ENCODE peak calls at places on chromosomes 13 and 19, in nine cellular contexts. One of them, this sample, is unnamed.

GRCh38 chr13:100532090-100532766 is 56.4 kb downstream of the GGACT start:
- DNase-seq in hepatocyte: no peak
- DNase-seq in left ventricle myocardium inferior: no peak
- DNase-seq in CD8-positive, alpha-beta T cell: no peak
- DNase-seq in testis: no peak
- DNase-seq in lower lobe of right lung: no peak
- DNase-seq in prostate gland: no peak
- DNase-seq in breast epithelium: no peak
- DNase-seq in thoracic aorta: no peak
- DNase-seq in this sample: no peak

GRCh38 chr13:112688560-112689497 is 1.0 kb upstream of the ATP11A start:
- DNase-seq in hepatocyte: no peak
- DNase-seq in left ventricle myocardium inferior: no peak
- DNase-seq in CD8-positive, alpha-beta T cell: peak
- DNase-seq in testis: peak
- DNase-seq in lower lobe of right lung: peak
- DNase-seq in prostate gland: no peak
- DNase-seq in breast epithelium: no peak
- DNase-seq in thoracic aorta: no peak
- DNase-seq in this sample: no peak

GRCh38 chr19:41226053-41226873 is 7.2 kb downstream of the AXL start:
- DNase-seq in hepatocyte: peak
- DNase-seq in left ventricle myocardium inferior: peak
- DNase-seq in CD8-positive, alpha-beta T cell: no peak
- DNase-seq in testis: peak
- DNase-seq in lower lobe of right lung: peak
- DNase-seq in prostate gland: peak
- DNase-seq in breast epithelium: peak
- DNase-seq in thoracic aorta: peak
- DNase-seq in this sample: peak

GRCh38 chr19:17294051-17294891 is 9.0 kb downstream of the ABHD8 start:
- DNase-seq in hepatocyte: no peak
- DNase-seq in left ventricle myocardium inferior: no peak
- DNase-seq in CD8-positive, alpha-beta T cell: peak
- DNase-seq in testis: peak
- DNase-seq in lower lobe of right lung: peak
- DNase-seq in prostate gland: no peak
- DNase-seq in breast epithelium: no peak
- DNase-seq in thoracic aorta: no peak
- DNase-seq in this sample: no peak

GRCh38 chr13:77310161-77310560 is 16.7 kb downstream of the MYCBP2 start:
- DNase-seq in hepatocyte: no peak
- DNase-seq in left ventricle myocardium inferior: no peak
- DNase-seq in CD8-positive, alpha-beta T cell: no peak
- DNase-seq in testis: no peak
- DNase-seq in lower lobe of right lung: no peak
- DNase-seq in prostate gland: no peak
- DNase-seq in breast epithelium: no peak
- DNase-seq in thoracic aorta: no peak
- DNase-seq in this sample: no peak

GRCh38 chr13:25375727-25376358 is 4.1 kb downstream of the ATP8A2 start:
- DNase-seq in hepatocyte: peak
- DNase-seq in left ventricle myocardium inferior: no peak
- DNase-seq in CD8-positive, alpha-beta T cell: peak
- DNase-seq in testis: peak
- DNase-seq in lower lobe of right lung: no peak
- DNase-seq in prostate gland: peak
- DNase-seq in breast epithelium: no peak
- DNase-seq in thoracic aorta: no peak
- DNase-seq in this sample: peak

GRCh38 chr19:43675906-43676305 is 5.9 kb upstream of the PLAUR start:
- DNase-seq in hepatocyte: no peak
- DNase-seq in left ventricle myocardium inferior: no peak
- DNase-seq in CD8-positive, alpha-beta T cell: no peak
- DNase-seq in testis: no peak
- DNase-seq in lower lobe of right lung: no peak
- DNase-seq in prostate gland: no peak
- DNase-seq in breast epithelium: no peak
- DNase-seq in thoracic aorta: no peak
- DNase-seq in this sample: no peak

GRCh38 chr13:91620670-91621141 is 222.3 kb downstream of the GPC5 start:
- DNase-seq in hepatocyte: no peak
- DNase-seq in left ventricle myocardium inferior: no peak
- DNase-seq in CD8-positive, alpha-beta T cell: no peak
- DNase-seq in testis: no peak
- DNase-seq in lower lobe of right lung: no peak
- DNase-seq in prostate gland: no peak
- DNase-seq in breast epithelium: no peak
- DNase-seq in thoracic aorta: no peak
- DNase-seq in this sample: no peak

GRCh38 chr19:15508035-15508710 is at the start of gene CYP4F22:
- DNase-seq in hepatocyte: no peak
- DNase-seq in left ventricle myocardium inferior: no peak
- DNase-seq in CD8-positive, alpha-beta T cell: no peak
- DNase-seq in testis: no peak
- DNase-seq in lower lobe of right lung: no peak
- DNase-seq in prostate gland: no peak
- DNase-seq in breast epithelium: no peak
- DNase-seq in thoracic aorta: no peak
- DNase-seq in this sample: no peak

GRCh38 chr13:71079638-71080037 is 787.4 kb downstream of the DACH1 start:
- DNase-seq in hepatocyte: no peak
- DNase-seq in left ventricle myocardium inferior: no peak
- DNase-seq in CD8-positive, alpha-beta T cell: no peak
- DNase-seq in testis: no peak
- DNase-seq in lower lobe of right lung: no peak
- DNase-seq in prostate gland: no peak
- DNase-seq in breast epithelium: no peak
- DNase-seq in thoracic aorta: no peak
- DNase-seq in this sample: no peak

GRCh38 chr19:33064117-33064777 is 441 bp downstream of the RHPN2 start:
- DNase-seq in hepatocyte: peak
- DNase-seq in left ventricle myocardium inferior: no peak
- DNase-seq in CD8-positive, alpha-beta T cell: no peak
- DNase-seq in testis: no peak
- DNase-seq in lower lobe of right lung: peak
- DNase-seq in prostate gland: peak
- DNase-seq in breast epithelium: no peak
- DNase-seq in thoracic aorta: no peak
- DNase-seq in this sample: no peak

GRCh38 chr19:42216653-42217521 is 590 bp downstream of the DEDD2 start:
- DNase-seq in hepatocyte: peak
- DNase-seq in left ventricle myocardium inferior: peak
- DNase-seq in CD8-positive, alpha-beta T cell: no peak
- DNase-seq in testis: peak
- DNase-seq in lower lobe of right lung: peak
- DNase-seq in prostate gland: no peak
- DNase-seq in breast epithelium: peak
- DNase-seq in thoracic aorta: no peak
- DNase-seq in this sample: no peak

GRCh38 chr13:110950819-110951570 is 36.1 kb upstream of the ANKRD10 start:
- DNase-seq in hepatocyte: no peak
- DNase-seq in left ventricle myocardium inferior: no peak
- DNase-seq in CD8-positive, alpha-beta T cell: no peak
- DNase-seq in testis: no peak
- DNase-seq in lower lobe of right lung: no peak
- DNase-seq in prostate gland: no peak
- DNase-seq in breast epithelium: no peak
- DNase-seq in thoracic aorta: no peak
- DNase-seq in this sample: no peak

DNA sequence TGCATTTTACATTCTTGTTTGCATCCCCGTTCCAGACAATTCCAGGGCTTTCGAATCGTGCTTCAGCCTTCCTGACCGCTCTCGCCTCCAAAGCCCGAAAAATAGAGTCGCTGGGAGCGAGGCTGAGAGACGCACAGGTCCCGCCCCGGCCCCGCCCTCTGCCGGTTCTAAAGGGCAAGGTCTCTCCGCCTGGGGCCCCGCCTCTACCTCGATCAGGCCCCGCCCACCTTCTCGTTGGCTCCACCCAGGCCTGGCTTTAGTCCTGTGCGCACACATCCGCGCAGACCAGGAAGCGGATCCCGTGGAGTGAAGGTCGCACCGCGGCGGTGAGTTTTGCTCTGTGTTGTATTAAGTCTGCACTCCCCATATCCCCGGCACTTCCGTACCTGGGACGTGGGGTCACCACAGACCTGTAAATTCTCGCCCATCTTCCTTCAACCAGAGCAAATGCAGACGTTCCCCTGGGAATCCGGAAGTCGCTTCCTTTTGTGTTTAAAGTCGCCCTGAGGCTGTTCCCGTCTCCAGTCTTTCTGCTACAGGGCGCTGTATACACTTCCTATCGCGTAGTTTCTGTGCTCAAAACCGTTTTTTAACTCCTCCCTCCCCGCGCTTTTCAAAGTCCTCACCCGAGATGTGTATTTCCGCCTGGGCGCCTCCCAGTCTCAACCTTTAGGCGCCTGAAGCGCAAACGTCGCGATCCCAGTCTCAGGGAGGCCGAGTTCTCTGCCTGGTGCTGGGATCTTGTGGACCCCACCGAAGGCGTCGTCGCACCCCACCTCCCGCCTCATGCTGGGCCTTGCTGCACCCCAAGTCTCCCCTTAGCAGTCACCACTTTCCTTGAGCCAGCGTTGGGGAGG is at the start of gene ZNF701:
- DNase-seq in hepatocyte: peak
- DNase-seq in left ventricle myocardium inferior: peak
- DNase-seq in CD8-positive, alpha-beta T cell: peak
- DNase-seq in testis: peak
- DNase-seq in lower lobe of right lung: peak
- DNase-seq in prostate gland: peak
- DNase-seq in breast epithelium: peak
- DNase-seq in thoracic aorta: peak
- DNase-seq in this sample: peak
- TF ChIP-seq CTCF in hepatocyte: no peak
- TF ChIP-seq CTCF in left ventricle myocardium inferior: peak
- TF ChIP-seq CTCF in CD8-positive, alpha-beta T cell: peak
- TF ChIP-seq CTCF in testis: peak
- TF ChIP-seq CTCF in lower lobe of right lung: peak
- TF ChIP-seq CTCF in prostate gland: peak
- TF ChIP-seq CTCF in breast epithelium: peak
- TF ChIP-seq CTCF in thoracic aorta: peak
- TF ChIP-seq CTCF in this sample: peak

GRCh38 chr13:94607056-94607455 is 5.4 kb downstream of the GPR180 start:
- DNase-seq in hepatocyte: no peak
- DNase-seq in left ventricle myocardium inferior: no peak
- DNase-seq in CD8-positive, alpha-beta T cell: no peak
- DNase-seq in testis: no peak
- DNase-seq in lower lobe of right lung: no peak
- DNase-seq in prostate gland: no peak
- DNase-seq in breast epithelium: no peak
- DNase-seq in thoracic aorta: no peak
- DNase-seq in this sample: no peak

GRCh38 chr13:94601446-94602431 is at the start of gene GPR180:
- DNase-seq in hepatocyte: peak
- DNase-seq in left ventricle myocardium inferior: peak
- DNase-seq in CD8-positive, alpha-beta T cell: peak
- DNase-seq in testis: peak
- DNase-seq in lower lobe of right lung: peak
- DNase-seq in prostate gland: peak
- DNase-seq in breast epithelium: peak
- DNase-seq in thoracic aorta: peak
- DNase-seq in this sample: peak

GRCh38 chr13:94598281-94598680 is 2.3 kb upstream of the TGDS start:
- DNase-seq in hepatocyte: no peak
- DNase-seq in left ventricle myocardium inferior: no peak
- DNase-seq in CD8-positive, alpha-beta T cell: no peak
- DNase-seq in testis: no peak
- DNase-seq in lower lobe of right lung: no peak
- DNase-seq in prostate gland: no peak
- DNase-seq in breast epithelium: no peak
- DNase-seq in thoracic aorta: no peak
- DNase-seq in this sample: no peak

GRCh38 chr13:94599877-94600276 is 1.8 kb upstream of the GPR180 start:
- DNase-seq in hepatocyte: no peak
- DNase-seq in left ventricle myocardium inferior: no peak
- DNase-seq in CD8-positive, alpha-beta T cell: no peak
- DNase-seq in testis: peak
- DNase-seq in lower lobe of right lung: no peak
- DNase-seq in prostate gland: no peak
- DNase-seq in breast epithelium: no peak
- DNase-seq in thoracic aorta: no peak
- DNase-seq in this sample: no peak

GRCh38 chr13:94602467-94602866 is 810 bp downstream of the GPR180 start:
- DNase-seq in hepatocyte: no peak
- DNase-seq in left ventricle myocardium inferior: no peak
- DNase-seq in CD8-positive, alpha-beta T cell: no peak
- DNase-seq in testis: no peak
- DNase-seq in lower lobe of right lung: no peak
- DNase-seq in prostate gland: no peak
- DNase-seq in breast epithelium: no peak
- DNase-seq in thoracic aorta: no peak
- DNase-seq in this sample: no peak
- H3K4me3 ChIP-seq in hepatocyte: peak
- H3K4me3 ChIP-seq in left ventricle myocardium inferior: peak
- H3K4me3 ChIP-seq in CD8-positive, alpha-beta T cell: peak
- H3K4me3 ChIP-seq in testis: peak
- H3K4me3 ChIP-seq in lower lobe of right lung: peak
- H3K4me3 ChIP-seq in prostate gland: peak
- H3K4me3 ChIP-seq in breast epithelium: peak
- H3K4me3 ChIP-seq in thoracic aorta: peak
- H3K4me3 ChIP-seq in this sample: peak

DNA sequence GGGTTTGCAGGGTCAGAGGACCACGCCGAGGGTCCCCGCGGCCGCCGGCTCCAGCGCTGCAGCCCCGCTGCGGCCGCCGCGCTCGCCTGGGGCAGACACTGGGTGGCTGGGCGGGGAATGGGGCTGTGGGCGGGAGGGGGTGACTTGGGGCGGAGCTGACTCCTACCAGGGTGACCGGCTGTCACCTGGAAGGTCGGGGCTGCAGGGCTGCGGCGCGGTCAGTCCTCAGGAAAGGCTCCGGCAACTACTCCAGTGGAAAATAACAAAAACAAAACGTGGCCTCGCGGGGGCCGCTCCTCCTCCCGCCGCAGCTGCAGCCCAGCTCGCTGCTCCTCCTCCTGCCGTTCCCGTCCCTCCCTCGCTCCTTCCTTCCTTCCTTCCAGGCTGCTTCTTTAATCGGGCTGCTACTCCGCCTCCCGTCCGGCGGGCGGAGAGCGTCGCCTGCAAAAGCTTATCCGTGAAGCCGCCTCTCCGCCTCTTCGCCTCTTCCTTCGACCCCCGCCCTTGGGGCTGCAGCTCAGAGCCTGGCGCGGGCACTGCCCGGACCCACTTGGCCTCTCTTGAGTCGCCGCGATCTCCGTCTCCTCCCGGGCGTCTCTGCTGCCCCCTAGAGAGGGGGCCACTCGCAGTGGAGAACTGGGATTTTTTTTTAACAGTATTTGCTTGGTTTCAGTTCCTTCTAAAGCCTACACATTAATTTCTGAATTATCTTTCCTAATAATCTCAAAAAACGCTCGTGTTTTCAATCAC is at the start of gene TBC1D4:
- DNase-seq in hepatocyte: peak
- DNase-seq in left ventricle myocardium inferior: peak
- DNase-seq in CD8-positive, alpha-beta T cell: peak
- DNase-seq in testis: peak
- DNase-seq in lower lobe of right lung: peak
- DNase-seq in prostate gland: peak
- DNase-seq in breast epithelium: peak
- DNase-seq in thoracic aorta: peak
- DNase-seq in this sample: peak
- H3K27ac ChIP-seq in hepatocyte: peak
- H3K27ac ChIP-seq in left ventricle myocardium inferior: peak
- H3K27ac ChIP-seq in CD8-positive, alpha-beta T cell: no peak
- H3K27ac ChIP-seq in testis: peak
- H3K27ac ChIP-seq in lower lobe of right lung: peak
- H3K27ac ChIP-seq in prostate gland: peak
- H3K27ac ChIP-seq in breast epithelium: peak
- H3K27ac ChIP-seq in thoracic aorta: peak
- H3K27ac ChIP-seq in this sample: peak

GRCh38 chr13:41098761-41099160 is 33.8 kb downstream of the KBTBD6 start:
- DNase-seq in hepatocyte: no peak
- DNase-seq in left ventricle myocardium inferior: no peak
- DNase-seq in CD8-positive, alpha-beta T cell: no peak
- DNase-seq in testis: no peak
- DNase-seq in lower lobe of right lung: no peak
- DNase-seq in prostate gland: no peak
- DNase-seq in breast epithelium: no peak
- DNase-seq in thoracic aorta: no peak
- DNase-seq in this sample: no peak
- TF ChIP-seq CTCF in hepatocyte: no peak
- TF ChIP-seq CTCF in left ventricle myocardium inferior: no peak
- TF ChIP-seq CTCF in CD8-positive, alpha-beta T cell: no peak
- TF ChIP-seq CTCF in testis: no peak
- TF ChIP-seq CTCF in lower lobe of right lung: no peak
- TF ChIP-seq CTCF in prostate gland: no peak
- TF ChIP-seq CTCF in breast epithelium: no peak
- TF ChIP-seq CTCF in thoracic aorta: no peak
- TF ChIP-seq CTCF in this sample: no peak